ENCODE peak calls at places on chromosomes 5 and 9, in five cellular contexts. V is cardiac fibroblast, R is HAP-1, M is lung, B is heart left ventricle. T is an unnamed sample.
A peak's percentile ranks its signal among the peaks of the same experiment; 100 is the strongest.

GRCh38 chr9:114484854-114485443 is 20.3 kb downstream of the WHRN start:
- DNase-seq in B (no peak), R (no peak), V (peak; percentile 20), M (no peak), T (peak; percentile 47)

GRCh38 chr5:42993516-42994284 is 46.4 kb downstream of the ANXA2R start:
- DNase-seq in B (peak; percentile 31), R (peak; percentile 57), V (peak; percentile 89), M (no peak), T (no peak)

GRCh38 chr9:81801190-81801589 is 111.8 kb upstream of the TLE1 start:
- DNase-seq in B (no peak), V (no peak), M (no peak), R (no peak), T (no peak)

GRCh38 chr5:115333164-115333563 is 36.7 kb upstream of the CCDC112 start:
- DNase-seq in R (no peak), M (no peak), V (peak; percentile 21), B (no peak), T (peak; percentile 45)

GRCh38 chr9:35258665-35259474 is 97.1 kb downstream of the UNC13B start:
- DNase-seq in R (peak; percentile 73), M (peak; percentile 75), V (peak; percentile 88), B (peak; percentile 66), T (peak; percentile 88)

GRCh38 chr9:26357803-26358339 is 534.7 kb downstream of the CAAP1 start:
- DNase-seq in V (no peak), M (no peak), B (no peak), R (no peak), T (no peak)

GRCh38 chr9:80320916-80321315 is 749.2 kb downstream of the TLE4 start:
- DNase-seq in B (no peak), V (no peak), R (no peak), M (no peak), T (no peak)

GRCh38 chr5:133396187-133396621 is 216.1 kb downstream of the FSTL4 start:
- DNase-seq in V (no peak), B (no peak), M (peak; percentile 24), R (no peak), T (no peak)

GRCh38 chr5:128470663-128471062 is 67.4 kb downstream of the FBN2 start:
- DNase-seq in B (no peak), R (no peak), V (peak; percentile 19), M (no peak), T (peak; percentile 45)

GRCh38 chr5:150498501-150498900 is 9.4 kb upstream of the NDST1 start:
- DNase-seq in R (peak; percentile 43), B (no peak), V (no peak), M (no peak), T (no peak)

GRCh38 chr9:118170032-118170955 is 466.1 kb downstream of the TLR4 start:
- DNase-seq in R (peak; percentile 55), B (peak; percentile 20), M (no peak), V (peak; percentile 25), T (peak; percentile 31)

GRCh38 chr5:137696481-137696880 is 39.4 kb downstream of the KLHL3 start:
- DNase-seq in R (no peak), M (no peak), V (no peak), B (no peak), T (no peak)

GRCh38 chr9:17134843-17135577 is at the start of gene CNTLN:
- DNase-seq in B (peak; percentile 97), V (peak; percentile 95), R (peak; percentile 97), M (peak; percentile 95), T (peak; percentile 97)

GRCh38 chr9:21557428-21557768 is 75.3 kb upstream of the IFNE start:
- DNase-seq in V (no peak), R (no peak), B (no peak), M (no peak), T (no peak)

GRCh38 chr9:127079741-127080140 is 42.7 kb downstream of the ANGPTL2 start:
- DNase-seq in R (no peak), M (no peak), V (no peak), B (no peak), T (no peak)

GRCh38 chr5:142432961-142433360 is 108.1 kb upstream of the SPRY4 start:
- DNase-seq in V (no peak), R (no peak), M (no peak), B (no peak), T (no peak)

GRCh38 chr5:83474170-83474796 is 2.7 kb downstream of the VCAN start:
- DNase-seq in B (peak; percentile 80), M (peak; percentile 59), R (peak; percentile 82), V (peak; percentile 97), T (peak; percentile 94)

GRCh38 chr5:33997331-33997983 is 10.4 kb downstream of the AMACR start:
- DNase-seq in M (peak; percentile 65), R (peak; percentile 48), V (peak; percentile 91), B (peak; percentile 26), T (peak; percentile 67)

GRCh38 chr5:124538196-124538595 is 208.2 kb downstream of the ZNF608 start:
- DNase-seq in V (peak; percentile 26), B (no peak), M (no peak), R (no peak), T (peak; percentile 7)

GRCh38 chr5:98454407-98454806 is 319.1 kb upstream of the RGMB start:
- DNase-seq in R (no peak), V (peak; percentile 43), M (no peak), B (no peak), T (no peak)

GRCh38 chr9:18673179-18673578 is 199.2 kb downstream of the ADAMTSL1 start:
- DNase-seq in M (no peak), R (no peak), V (no peak), B (no peak), T (no peak)

GRCh38 chr5:72252574-72253155 is 67.4 kb downstream of the MRPS27 start:
- DNase-seq in M (no peak), V (peak; percentile 49), R (no peak), B (no peak), T (no peak)

GRCh38 chr5:150780180-150780692 is 1.7 kb downstream of the SMIM3 start:
- DNase-seq in M (no peak), R (no peak), V (no peak), B (no peak), T (peak; percentile 44)

GRCh38 chr9:127489471-127490115 is 38.3 kb downstream of the LRSAM1 start:
- DNase-seq in V (no peak), B (no peak), M (no peak), R (peak; percentile 33), T (no peak)

GRCh38 chr5:102974177-102974576 is 145.8 kb downstream of the GIN1 start:
- DNase-seq in V (no peak), M (no peak), R (no peak), B (no peak), T (no peak)

GRCh38 chr5:34682926-34683623 is 26.9 kb downstream of the RAI14 start:
- DNase-seq in B (no peak), R (peak; percentile 24), V (peak; percentile 51), M (no peak), T (no peak)

GRCh38 chr5:147512640-147513334 is 2.9 kb upstream of the DPYSL3 start:
- DNase-seq in V (no peak), M (no peak), R (no peak), B (no peak), T (no peak)

GRCh38 chr5:29099585-29099984 is 2061.2 kb upstream of the CDH9 start:
- DNase-seq in R (no peak), M (no peak), V (no peak), B (no peak), T (no peak)

GRCh38 chr9:99783799-99784198 is 37.9 kb upstream of the NR4A3 start:
- DNase-seq in R (no peak), V (no peak), B (no peak), M (no peak), T (no peak)

GRCh38 chr5:116576043-116576713 is 1.6 kb upstream of the SEMA6A start:
- DNase-seq in M (peak; percentile 49), R (peak; percentile 93), V (peak; percentile 76), B (peak; percentile 65), T (peak; percentile 87)

GRCh38 chr5:179158556-179158955 is 98.4 kb downstream of the ZNF354C start:
- DNase-seq in R (no peak), B (no peak), M (no peak), V (no peak), T (no peak)

GRCh38 chr5:158174918-158175663 is 316.1 kb upstream of the CLINT1 start:
- DNase-seq in R (peak; percentile 79), V (peak; percentile 76), M (peak; percentile 65), B (peak; percentile 83), T (peak; percentile 82)

GRCh38 chr9:104903609-104904008 is 24.3 kb downstream of the ABCA1 start:
- DNase-seq in M (no peak), R (no peak), B (no peak), V (peak; percentile 48), T (no peak)

GRCh38 chr9:88775037-88775471 is 216.2 kb upstream of the S1PR3 start:
- DNase-seq in R (no peak), V (peak; percentile 96), M (no peak), B (no peak), T (peak; percentile 97)

GRCh38 chr9:127637322-127637847 is 25.3 kb downstream of the STXBP1 start:
- DNase-seq in M (no peak), V (peak; percentile 90), B (no peak), R (no peak), T (peak; percentile 90)

GRCh38 chr5:93674138-93674537 is 67.3 kb downstream of the POU5F2 start:
- DNase-seq in B (no peak), M (no peak), R (no peak), V (peak; percentile 23), T (peak; percentile 42)

GRCh38 chr5:93675458-93676450 is 65.6 kb downstream of the POU5F2 start:
- DNase-seq in V (no peak), M (no peak), B (no peak), R (no peak), T (no peak)

GRCh38 chr5:93676707-93677106 is 64.7 kb downstream of the POU5F2 start:
- DNase-seq in B (no peak), V (peak; percentile 17), R (no peak), M (no peak), T (peak; percentile 22)

GRCh38 chr5:93674866-93675457 is 66.4 kb downstream of the POU5F2 start:
- DNase-seq in M (no peak), R (no peak), V (no peak), B (no peak), T (no peak)

GRCh38 chr5:93673555-93673954 is 67.8 kb downstream of the POU5F2 start:
- DNase-seq in B (no peak), V (no peak), R (no peak), M (no peak), T (no peak)
- H3K4me3 ChIP-seq in B (no peak overlapping the region), V (no peak overlapping the region), R (no peak overlapping the region), M (no peak overlapping the region), T (no peak overlapping the region)

DNA sequence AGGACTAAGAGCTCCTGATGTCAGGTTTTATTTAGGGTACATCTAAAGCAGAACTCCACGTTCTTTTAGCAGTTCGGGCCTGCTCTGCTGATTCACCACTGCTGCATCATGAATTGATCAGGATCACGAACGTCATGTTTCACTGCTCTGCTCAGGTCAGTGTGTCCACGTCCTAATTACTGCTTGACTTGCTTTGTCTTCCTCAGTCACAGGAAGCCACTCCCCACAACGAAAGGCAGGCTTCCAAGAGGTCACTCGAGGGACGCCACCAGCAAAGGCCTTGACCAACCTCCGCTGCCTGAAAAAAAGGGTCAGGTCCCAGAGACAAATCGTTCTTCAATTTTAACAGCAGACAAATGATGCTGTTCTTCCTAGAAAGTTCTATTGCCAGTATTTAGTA is 40.3 kb downstream of the CTNND2 start:
- DNase-seq in V (no peak), M (no peak), B (no peak), R (no peak), T (no peak)
- H3K4me3 ChIP-seq in V (no peak overlapping the region), M (no peak overlapping the region), B (no peak overlapping the region), R (no peak overlapping the region), T (no peak overlapping the region)

GRCh38 chr5:2738700-2739359 is 12.6 kb downstream of the IRX2 start:
- DNase-seq in R (no peak), B (no peak), M (no peak), V (no peak), T (no peak)
- H3K4me3 ChIP-seq in R (no peak overlapping the region), B (peak overlapping the region; percentile 49), M (peak overlapping the region; percentile 52), V (peak overlapping the region; percentile 39), T (peak overlapping the region; percentile 38)

GRCh38 chr9:72949918-72950325 is 2.9 kb downstream of the ALDH1A1 start:
- DNase-seq in R (no peak), M (no peak), B (no peak), V (no peak), T (no peak)
- H3K4me3 ChIP-seq in R (no peak overlapping the region), M (no peak overlapping the region), B (no peak overlapping the region), V (no peak overlapping the region), T (no peak overlapping the region)

T was measured in cardiac muscle cell.